ENCODE peak calls at places on chromosomes 1 and 21, in eight cellular contexts. K, R, E, M, I, B, C and L are unnamed samples.
A peak's percentile ranks its signal among the peaks of the same experiment; 100 is the strongest.

GRCh38 chr21:39852021-39852721 is 15.1 kb upstream of the PCP4 start:
- DNase-seq in M (no peak), B (no peak), R (no peak), C (no peak), K (no peak), E (no peak), I (no peak), L (peak; percentile 16)

GRCh38 chr1:156692958-156693857 is 12.2 kb downstream of the CRABP2 start:
- DNase-seq in I (no peak), B (no peak), R (peak; percentile 56), C (peak; percentile 84), E (no peak), K (no peak), M (no peak), L (no peak)

GRCh38 chr1:109969430-109969829 is 15.1 kb upstream of the AHCYL1 start:
- DNase-seq in R (no peak), B (no peak), I (no peak), C (no peak), E (peak; percentile 60), K (no peak), M (no peak), L (peak; percentile 85)

GRCh38 chr1:220221269-220221668 is 51.0 kb downstream of the RAB3GAP2 start:
- DNase-seq in K (no peak), I (no peak), R (no peak), C (no peak), B (no peak), E (no peak), M (no peak), L (no peak)

GRCh38 chr1:151574575-151575529 is 34.7 kb downstream of the TUFT1 start:
- DNase-seq in K (no peak), R (peak; percentile 57), C (no peak), E (peak; percentile 84), M (no peak), I (no peak), B (no peak), L (peak; percentile 55)

GRCh38 chr1:198754670-198755069 is 115.8 kb downstream of the PTPRC start:
- DNase-seq in C (no peak), R (no peak), K (no peak), E (no peak), B (no peak), M (no peak), I (no peak), L (no peak)

GRCh38 chr1:173195596-173196088 is 11.5 kb downstream of the TNFSF4 start:
- DNase-seq in B (no peak), M (no peak), C (no peak), K (no peak), E (no peak), I (no peak), R (no peak), L (no peak)

GRCh38 chr1:89727517-89728312 is 93.1 kb upstream of the LRRC8D start:
- DNase-seq in B (no peak), C (no peak), R (no peak), E (no peak), K (no peak), I (no peak), M (no peak), L (no peak)

GRCh38 chr1:153346067-153346723 is 2.4 kb downstream of the PGLYRP4 start:
- DNase-seq in R (no peak), M (no peak), E (no peak), I (no peak), C (no peak), B (no peak), K (no peak), L (no peak)

GRCh38 chr21:43866659-43867331 is 1.8 kb downstream of the AGPAT3 start:
- DNase-seq in I (peak; percentile 11), C (no peak), M (peak; percentile 74), K (no peak), E (no peak), B (no peak), R (peak; percentile 78), L (no peak)

GRCh38 chr1:182602945-182603645 is 1.1 kb downstream of the RGS16 start:
- DNase-seq in E (no peak), M (no peak), R (no peak), C (no peak), I (no peak), B (no peak), K (no peak), L (peak; percentile 24)

GRCh38 chr1:30099587-30099986 is 623.8 kb downstream of the MATN1 start:
- DNase-seq in M (no peak), B (no peak), I (no peak), E (no peak), R (no peak), C (no peak), K (no peak), L (no peak)

DNA sequence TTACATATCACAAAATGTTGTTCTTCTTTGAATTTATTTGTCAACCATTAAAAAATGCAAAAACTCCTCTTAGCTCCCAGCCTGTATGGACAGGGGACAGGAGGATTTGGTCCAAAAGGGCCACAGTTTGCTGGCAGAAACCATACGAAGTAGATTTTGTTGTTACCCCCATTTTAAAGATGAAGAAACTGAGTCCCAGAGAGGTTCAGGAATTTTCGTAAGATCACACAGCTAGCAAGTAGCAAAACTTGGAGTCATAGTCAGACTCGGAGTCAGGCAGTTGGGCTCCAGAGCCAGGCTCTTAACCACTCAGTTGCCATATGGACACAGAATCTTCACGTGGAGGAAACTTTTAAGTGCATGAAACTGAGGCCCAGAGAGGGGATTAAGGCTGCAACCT is 91.4 kb downstream of the TAS1R2 start:
- DNase-seq in B (no peak), C (no peak), M (no peak), E (no peak), R (no peak), K (no peak), I (no peak), L (no peak)
- H3K27me3 ChIP-seq in B (peaks cover 28% of the 10 kb centered on the region), C (no peaks in the 10 kb centered on the region), M (no peaks in the 10 kb centered on the region), E (peaks cover 2% of the 10 kb centered on the region), R (no peaks in the 10 kb centered on the region), K (peaks cover 91% of the 10 kb centered on the region), I (no peaks in the 10 kb centered on the region), L (peaks cover 59% of the 10 kb centered on the region)

DNA sequence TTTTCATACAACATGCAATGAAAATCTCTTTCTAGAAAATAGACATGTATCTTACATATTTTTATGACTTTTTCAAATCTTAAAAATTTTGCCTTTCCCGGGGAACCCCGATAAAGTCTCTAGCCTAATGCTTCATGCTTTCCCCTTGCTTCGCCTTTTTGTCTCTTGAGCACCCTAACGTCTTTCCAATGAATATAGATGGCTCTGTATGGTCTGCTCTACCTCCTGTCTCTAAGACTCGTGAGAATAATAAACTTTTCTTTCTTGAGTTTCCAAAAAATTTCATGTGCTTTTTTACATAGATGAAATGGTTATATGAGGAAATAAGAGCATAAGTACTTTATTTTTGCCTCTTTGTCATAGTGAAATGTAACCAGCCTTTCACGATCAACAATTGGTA is 202.6 kb downstream of the PDE4B start:
- DNase-seq in M (no peak), K (no peak), C (no peak), I (no peak), R (no peak), B (no peak), E (no peak), L (no peak)
- H3K4me1 ChIP-seq in M (no peaks in the 10 kb centered on the region), K (no peaks in the 10 kb centered on the region), C (no peaks in the 10 kb centered on the region), I (no peaks in the 10 kb centered on the region), R (no peaks in the 10 kb centered on the region), B (no peaks in the 10 kb centered on the region), E (no peaks in the 10 kb centered on the region), L (no peaks in the 10 kb centered on the region)

GRCh38 chr1:116748272-116748671 is 6.0 kb upstream of the CD2 start:
- DNase-seq in I (no peak), R (no peak), C (no peak), B (no peak), K (no peak), M (no peak), E (no peak), L (no peak)
- H3K9me3 ChIP-seq in I (peaks cover 64% of the 10 kb centered on the region), R (peaks cover 55% of the 10 kb centered on the region), C (no peaks in the 10 kb centered on the region), B (peaks cover 2% of the 10 kb centered on the region), K (peaks cover 18% of the 10 kb centered on the region), M (no peaks in the 10 kb centered on the region), E (peaks cover 35% of the 10 kb centered on the region), L (peaks cover 63% of the 10 kb centered on the region)

DNA sequence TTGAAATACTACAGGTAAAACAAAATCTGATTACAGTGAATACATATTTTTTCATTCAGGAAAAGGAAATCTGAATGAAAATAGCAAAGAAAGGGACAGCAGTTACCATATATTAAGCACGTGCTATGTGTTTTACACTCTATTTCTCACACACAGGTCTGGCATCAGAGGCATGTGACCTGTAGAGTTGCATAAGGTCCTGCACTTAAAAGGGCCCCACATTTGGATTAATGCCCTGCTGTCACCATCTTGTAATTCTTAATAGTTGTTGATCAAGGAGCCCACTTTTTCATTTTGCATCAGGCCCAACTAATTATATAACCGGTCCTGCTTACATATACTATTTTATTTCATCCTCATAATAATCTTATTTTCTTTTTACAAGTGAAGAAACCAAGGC is 125.8 kb downstream of the LRRC40 start:
- DNase-seq in K (no peak), I (no peak), B (no peak), R (no peak), E (no peak), C (no peak), M (no peak), L (no peak)
- H3K27me3 ChIP-seq in K (no peaks in the 10 kb centered on the region), I (no peaks in the 10 kb centered on the region), B (no peaks in the 10 kb centered on the region), R (no peaks in the 10 kb centered on the region), E (no peaks in the 10 kb centered on the region), C (no peaks in the 10 kb centered on the region), M (no peaks in the 10 kb centered on the region), L (no peaks in the 10 kb centered on the region)

DNA sequence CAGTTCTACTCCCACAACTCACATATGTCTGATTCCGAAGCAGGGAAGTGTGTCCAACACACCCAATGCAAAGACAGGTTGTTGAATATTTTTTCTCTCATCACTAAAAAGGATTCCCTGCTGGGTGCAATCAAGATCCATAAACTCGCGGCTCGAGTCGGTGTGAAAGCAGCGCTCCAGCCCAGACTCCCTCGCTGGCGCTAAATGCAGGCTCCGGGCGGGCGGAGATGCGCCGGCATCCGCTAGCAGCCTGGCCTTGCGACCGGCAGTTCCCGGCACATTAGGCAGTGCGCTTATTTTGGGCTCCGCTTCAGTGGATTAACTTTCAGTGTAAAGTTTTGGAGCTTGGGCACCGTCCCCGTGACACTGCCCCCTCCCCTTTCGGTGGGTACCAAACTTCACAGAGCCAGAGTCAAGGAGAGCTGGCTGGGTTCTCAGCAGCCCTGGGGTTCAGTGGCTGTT is 87.7 kb upstream of the POU3F1 start:
- DNase-seq in C (no peak), E (no peak), B (no peak), M (no peak), R (no peak), K (no peak), I (no peak), L (no peak)
- H3K4me1 ChIP-seq in C (no peaks in the 10 kb centered on the region), E (peaks cover 39% of the 10 kb centered on the region), B (no peaks in the 10 kb centered on the region), M (no peaks in the 10 kb centered on the region), R (no peaks in the 10 kb centered on the region), K (peaks cover 27% of the 10 kb centered on the region), I (no peaks in the 10 kb centered on the region), L (no peaks in the 10 kb centered on the region)